ENCODE peak calls at places on chromosomes 12 and 14, in four cellular contexts. R is GM23248, J is ovary, O is A673. Y is an unnamed sample. For H3K27me3, the result is how much of the 10 kb centered on the place peaks cover.

GRCh38 chr14:51806624-51807023 is 53.8 kb upstream of the GNG2 start:
- DNase-seq in J (no peak), R (peak), O (no peak), Y (no peak)

GRCh38 chr14:64764641-64765520 is 60.7 kb downstream of the PLEKHG3 start:
- DNase-seq in O (peak), J (peak), R (peak), Y (peak)

GRCh38 chr12:127810026-127810425 is 456.9 kb upstream of the TMEM132C start:
- DNase-seq in J (no peak), O (peak), R (peak), Y (peak)

GRCh38 chr12:6540181-6540877 is 6.0 kb downstream of the GAPDH start:
- DNase-seq in O (peak), J (peak), R (peak), Y (no peak)

GRCh38 chr12:26787125-26787495 is 45.9 kb downstream of the ITPR2 start:
- DNase-seq in O (no peak), R (peak), J (no peak), Y (peak)

GRCh38 chr12:109963743-109964429 is 32.3 kb downstream of the GIT2 start:
- DNase-seq in O (no peak), R (peak), J (peak), Y (no peak)

GRCh38 chr14:54187439-54187838 is 209.4 kb upstream of the CDKN3 start:
- DNase-seq in J (no peak), O (no peak), R (no peak), Y (no peak)

GRCh38 chr12:124829008-124829707 is 34.5 kb downstream of the SCARB1 start:
- DNase-seq in R (peak), J (no peak), O (peak), Y (no peak)

GRCh38 chr14:93064411-93065271 is 51.1 kb downstream of the ITPK1 start:
- DNase-seq in R (peak), J (no peak), O (no peak), Y (no peak)

GRCh38 chr12:71237128-71237527 is 79.3 kb upstream of the TSPAN8 start:
- DNase-seq in O (no peak), R (no peak), J (no peak), Y (no peak)

GRCh38 chr12:132100306-132101065 is 43.6 kb downstream of the DDX51 start:
- DNase-seq in O (no peak), R (no peak), J (no peak), Y (no peak)

GRCh38 chr12:3930216-3930615 is 57.0 kb upstream of the PARP11 start:
- DNase-seq in O (no peak), J (no peak), R (no peak), Y (peak)
- H3K27me3 ChIP-seq in O (under half), J (under half), R (under half), Y (under half)

GRCh38 chr12:115810166-115810565 is 467.3 kb downstream of the MED13L start:
- DNase-seq in R (no peak), J (no peak), O (no peak), Y (no peak)
- H3K27me3 ChIP-seq in R (under half), J (under half), O (under half), Y (under half)

DNA sequence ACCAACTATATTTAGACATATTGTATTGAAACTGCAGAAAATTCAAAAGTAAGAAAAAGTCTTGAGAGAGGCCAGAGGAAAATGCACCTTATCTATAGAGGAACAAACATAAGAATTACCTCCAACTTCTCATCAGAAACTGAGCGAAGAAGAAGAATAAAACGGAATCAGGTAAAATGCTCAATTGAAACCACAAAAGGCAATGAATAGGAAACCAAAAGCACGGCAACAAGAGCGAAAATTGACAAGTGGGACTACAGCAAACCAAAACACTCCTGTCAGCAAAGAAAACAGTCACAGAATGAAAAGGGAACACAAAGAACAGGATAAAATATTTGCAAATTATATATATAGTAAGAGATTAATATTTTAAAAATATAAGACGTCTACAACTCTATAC is 61.9 kb upstream of the PARP11 start:
- DNase-seq in J (no peak), R (no peak), O (no peak), Y (no peak)
- H3K27me3 ChIP-seq in J (under half), R (under half), O (under half), Y (under half)

GRCh38 chr14:77217551-77217950 is 36.0 kb downstream of the TMEM63C start:
- DNase-seq in R (no peak), J (no peak), O (no peak), Y (no peak)

GRCh38 chr14:77212097-77212873 is 30.7 kb downstream of the TMEM63C start:
- DNase-seq in R (no peak), J (no peak), O (no peak), Y (no peak)

GRCh38 chr14:77212933-77213656 is 31.5 kb downstream of the TMEM63C start:
- DNase-seq in O (peak), R (peak), J (no peak), Y (peak)

GRCh38 chr14:77214216-77214615 is 32.6 kb downstream of the TMEM63C start:
- DNase-seq in R (no peak), J (no peak), O (no peak), Y (no peak)

DNA sequence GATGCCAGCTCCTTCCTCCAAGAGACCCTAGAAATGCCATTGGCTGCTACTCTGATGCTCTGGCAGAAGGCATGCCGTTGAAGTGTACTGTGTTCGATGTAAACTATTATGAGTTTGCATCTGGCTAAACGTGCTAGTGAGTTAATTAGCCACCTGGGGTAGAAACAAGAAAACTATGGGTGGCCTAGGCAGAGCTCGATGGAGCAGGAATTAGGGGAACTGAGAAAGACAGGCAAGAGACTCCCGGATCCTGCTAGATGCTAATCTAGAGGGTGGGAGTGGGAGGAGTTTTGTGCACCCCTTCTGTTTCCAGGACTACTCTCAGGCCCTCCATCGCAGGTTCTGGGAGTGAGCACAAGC is 32.0 kb downstream of the TMEM63C start:
- DNase-seq in J (no peak), R (no peak), O (no peak), Y (no peak)
- H3K27me3 ChIP-seq in J (under half), R (under half), O (half or more), Y (under half)

GRCh38 chr12:112716099-112717093 is 75.2 kb upstream of the RPH3A start:
- DNase-seq in R (peak), J (no peak), O (peak), Y (peak)

GRCh38 chr12:112711026-112711425 is 80.5 kb upstream of the RPH3A start:
- DNase-seq in O (peak), J (no peak), R (no peak), Y (no peak)

GRCh38 chr12:112711507-112711906 is 80.0 kb upstream of the RPH3A start:
- DNase-seq in J (no peak), O (no peak), R (no peak), Y (no peak)

GRCh38 chr12:112714166-112714565 is 77.4 kb upstream of the RPH3A start:
- DNase-seq in O (no peak), R (no peak), J (no peak), Y (no peak)
- H3K27me3 ChIP-seq in O (under half), R (under half), J (under half), Y (under half)

GRCh38 chr12:114691810-114692557 is 8.0 kb upstream of the TBX3 start:
- DNase-seq in R (no peak), O (no peak), J (no peak), Y (no peak)

GRCh38 chr12:114694436-114695304 is 10.7 kb upstream of the TBX3 start:
- DNase-seq in J (no peak), O (no peak), R (no peak), Y (no peak)

GRCh38 chr12:114691196-114691595 is 7.2 kb upstream of the TBX3 start:
- DNase-seq in R (no peak), O (no peak), J (no peak), Y (no peak)

GRCh38 chr12:114693532-114693931 is 9.6 kb upstream of the TBX3 start:
- DNase-seq in O (no peak), J (no peak), R (no peak), Y (no peak)

DNA sequence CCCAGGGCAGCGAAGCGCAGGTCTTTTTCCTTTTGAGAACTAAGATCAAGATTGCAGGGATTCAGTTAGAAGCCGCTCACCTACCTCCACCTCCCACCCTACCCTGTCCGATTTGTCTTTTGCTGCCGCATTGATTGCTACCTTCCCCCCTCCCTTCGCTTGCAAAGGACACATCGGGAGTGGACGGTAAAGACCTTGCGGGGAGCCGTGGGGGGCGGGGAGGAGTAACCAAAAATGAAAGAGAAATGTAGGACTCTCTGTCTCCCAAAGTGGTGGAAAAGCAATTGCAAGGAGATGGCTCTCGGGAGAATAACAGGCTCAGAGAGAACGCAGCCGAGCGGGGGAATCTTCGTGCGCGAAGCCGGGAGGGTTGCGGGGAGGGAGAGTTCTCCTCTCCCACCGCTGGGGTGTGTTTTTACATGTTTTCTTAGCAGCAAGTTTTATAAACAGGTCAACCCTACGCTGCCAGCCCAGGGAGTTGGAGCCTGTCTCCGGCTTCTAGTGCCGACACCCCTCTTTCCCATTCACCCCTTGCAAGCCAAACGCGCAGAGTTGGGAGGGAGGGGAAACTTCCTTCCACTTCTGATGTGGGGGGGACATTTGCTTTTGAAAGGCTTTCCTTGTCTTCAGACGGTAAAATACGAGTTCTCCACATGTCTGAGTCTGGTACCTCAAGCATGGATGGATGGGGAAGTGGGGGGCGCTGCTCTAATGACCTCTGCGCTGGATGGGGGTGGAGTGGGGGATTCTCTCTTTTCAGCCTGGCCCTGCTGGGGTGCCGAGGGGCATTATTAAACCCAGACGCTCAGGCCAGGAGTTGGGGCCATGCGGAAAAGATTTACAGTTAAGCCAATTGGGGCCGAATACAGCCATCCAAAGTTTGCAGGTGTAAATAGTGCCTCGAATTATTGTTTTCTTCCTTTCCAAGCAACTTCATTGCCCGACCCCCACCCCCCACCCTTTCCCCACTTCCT is 8.9 kb upstream of the TBX3 start:
- DNase-seq in O (no peak), J (peak), R (peak), Y (no peak)
- H3K27me3 ChIP-seq in O (half or more), J (under half), R (under half), Y (under half)

DNA sequence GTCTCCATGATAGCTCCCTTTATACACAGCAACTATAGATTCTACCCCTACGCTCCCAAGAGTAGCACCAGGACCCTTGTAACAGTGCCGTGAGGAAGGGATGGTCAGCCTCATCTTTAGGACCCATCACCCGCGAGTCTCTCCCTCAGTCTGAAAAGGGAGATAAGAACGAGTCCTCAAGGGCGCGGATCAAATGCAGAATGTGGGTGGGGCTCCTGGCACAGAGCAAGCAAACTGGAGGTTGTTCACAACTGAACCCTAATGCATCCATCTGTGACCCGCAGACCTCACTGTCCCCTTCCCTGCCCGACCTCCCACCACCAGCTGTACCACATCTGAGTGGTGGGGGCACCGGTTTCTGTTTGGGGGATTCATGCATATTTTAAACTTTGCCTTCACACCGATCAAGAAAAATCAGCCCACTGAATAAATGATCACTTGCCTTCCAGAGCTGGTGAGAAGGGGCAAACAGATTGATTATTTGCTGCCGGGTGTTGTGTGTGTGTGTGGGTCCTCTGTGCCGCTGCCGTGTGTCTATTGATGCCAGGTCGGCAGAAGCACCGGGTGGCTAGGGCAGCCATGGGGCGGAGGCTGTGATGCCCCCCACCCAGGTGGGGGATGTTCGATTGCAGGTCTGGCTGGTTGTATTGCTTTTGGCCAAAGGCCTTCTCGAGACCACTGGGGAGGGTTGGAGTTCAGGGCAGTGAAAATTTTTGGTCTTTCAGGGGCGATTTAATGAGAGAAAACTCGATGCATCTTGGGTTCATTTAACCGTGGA is 35.7 kb upstream of the BEGAIN start:
- DNase-seq in J (no peak), R (no peak), O (no peak), Y (no peak)
- H3K27me3 ChIP-seq in J (under half), R (half or more), O (under half), Y (under half)

GRCh38 chr14:86712176-86712575 is 1182.2 kb downstream of the FLRT2 start:
- DNase-seq in O (no peak), J (no peak), R (no peak), Y (no peak)

GRCh38 chr14:86714153-86714552 is 1184.2 kb downstream of the FLRT2 start:
- DNase-seq in O (no peak), R (no peak), J (no peak), Y (no peak)

GRCh38 chr14:86714575-86714974 is 1184.6 kb downstream of the FLRT2 start:
- DNase-seq in J (no peak), R (no peak), O (no peak), Y (no peak)

GRCh38 chr14:86708846-86709339 is 1178.9 kb downstream of the FLRT2 start:
- DNase-seq in R (no peak), J (no peak), O (no peak), Y (no peak)

DNA sequence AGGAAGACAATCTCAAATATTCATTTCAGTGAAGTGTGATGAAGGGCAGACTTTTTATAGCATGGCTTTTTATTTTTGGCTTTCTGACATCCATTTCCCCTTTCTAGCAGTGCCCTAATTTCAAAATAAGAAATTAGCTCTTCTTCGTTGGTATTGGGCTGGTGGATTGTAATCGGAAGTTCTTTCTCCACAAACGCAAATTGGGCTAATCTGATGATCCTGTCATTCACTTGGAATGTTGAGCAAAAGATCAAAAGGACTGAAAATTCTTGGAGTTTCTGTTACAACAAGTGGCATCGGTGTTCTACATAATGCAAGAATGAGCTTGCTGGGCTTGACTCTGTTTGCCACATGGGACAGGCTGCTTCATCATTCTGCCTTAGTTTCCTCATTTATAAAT is 1182.8 kb downstream of the FLRT2 start:
- DNase-seq in O (no peak), J (no peak), R (no peak), Y (no peak)
- H3K27me3 ChIP-seq in O (under half), J (under half), R (under half), Y (under half)

GRCh38 chr12:49461221-49461620 is 77.6 kb upstream of the KCNH3 start:
- DNase-seq in R (no peak), J (no peak), O (no peak), Y (no peak)

GRCh38 chr12:49462103-49462739 is 76.6 kb upstream of the KCNH3 start:
- DNase-seq in J (no peak), R (peak), O (no peak), Y (no peak)

GRCh38 chr12:49470986-49471385 is 67.8 kb upstream of the KCNH3 start:
- DNase-seq in R (no peak), J (no peak), O (peak), Y (peak)

GRCh38 chr12:49465132-49465531 is 73.7 kb upstream of the KCNH3 start:
- DNase-seq in O (no peak), J (no peak), R (no peak), Y (no peak)
- H3K27me3 ChIP-seq in O (under half), J (under half), R (under half), Y (under half)

GRCh38 chr12:53325539-53326061 is 4.2 kb upstream of the AAAS start:
- DNase-seq in R (peak), O (no peak), J (peak), Y (peak)
- H3K27me3 ChIP-seq in R (under half), O (under half), J (under half), Y (under half)